ENCODE peak calls at places on chromosomes 3 and 15, in nine cellular contexts. One of them, this sample, is unnamed.

GRCh38 chr3:121914081-121914998 is 20.1 kb downstream of the SLC15A2 start:
- DNase-seq in H54: no peak
- DNase-seq in COR-L47: no peak
- DNase-seq in SK-MEL-5: no peak
- DNase-seq in GM23248: peak
- DNase-seq in kidney tubule cell: no peak
- DNase-seq in A549: no peak
- DNase-seq in KBM-7: no peak
- DNase-seq in stimulated activated CD4-positive, alpha-beta T cell treated with anti-CD3 and anti-CD28 coated beads, Interleukin-4, amount 100 ng/mL, for 4 hours: no peak
- DNase-seq in this sample: no peak

GRCh38 chr15:80831606-80832224 is 52.5 kb downstream of the CEMIP start:
- DNase-seq in GM23248: no peak
- DNase-seq in KBM-7: no peak
- DNase-seq in H54: no peak
- DNase-seq in kidney tubule cell: no peak
- DNase-seq in A549: no peak
- DNase-seq in COR-L47: no peak
- DNase-seq in SK-MEL-5: no peak
- DNase-seq in stimulated activated CD4-positive, alpha-beta T cell treated with anti-CD3 and anti-CD28 coated beads, Interleukin-4, amount 100 ng/mL, for 4 hours: no peak
- DNase-seq in this sample: no peak

GRCh38 chr3:58585005-58585786 is 8.0 kb upstream of the FAM107A start:
- DNase-seq in COR-L47: peak
- DNase-seq in H54: peak
- DNase-seq in SK-MEL-5: peak
- DNase-seq in A549: peak
- DNase-seq in kidney tubule cell: peak
- DNase-seq in KBM-7: peak
- DNase-seq in stimulated activated CD4-positive, alpha-beta T cell treated with anti-CD3 and anti-CD28 coated beads, Interleukin-4, amount 100 ng/mL, for 4 hours: peak
- DNase-seq in GM23248: peak
- DNase-seq in this sample: no peak

GRCh38 chr3:149449100-149449654 is 25.3 kb upstream of the TM4SF4 start:
- DNase-seq in H54: no peak
- DNase-seq in KBM-7: no peak
- DNase-seq in A549: no peak
- DNase-seq in SK-MEL-5: no peak
- DNase-seq in kidney tubule cell: no peak
- DNase-seq in GM23248: no peak
- DNase-seq in stimulated activated CD4-positive, alpha-beta T cell treated with anti-CD3 and anti-CD28 coated beads, Interleukin-4, amount 100 ng/mL, for 4 hours: no peak
- DNase-seq in COR-L47: no peak
- DNase-seq in this sample: no peak

GRCh38 chr3:159627634-159628033 is 361.0 kb upstream of the IL12A start:
- DNase-seq in COR-L47: no peak
- DNase-seq in A549: peak
- DNase-seq in stimulated activated CD4-positive, alpha-beta T cell treated with anti-CD3 and anti-CD28 coated beads, Interleukin-4, amount 100 ng/mL, for 4 hours: no peak
- DNase-seq in SK-MEL-5: no peak
- DNase-seq in KBM-7: no peak
- DNase-seq in kidney tubule cell: no peak
- DNase-seq in GM23248: no peak
- DNase-seq in H54: no peak
- DNase-seq in this sample: no peak

GRCh38 chr3:111465081-111465670 is 76.8 kb upstream of the CD96 start:
- DNase-seq in kidney tubule cell: no peak
- DNase-seq in KBM-7: no peak
- DNase-seq in COR-L47: no peak
- DNase-seq in A549: no peak
- DNase-seq in SK-MEL-5: no peak
- DNase-seq in GM23248: no peak
- DNase-seq in stimulated activated CD4-positive, alpha-beta T cell treated with anti-CD3 and anti-CD28 coated beads, Interleukin-4, amount 100 ng/mL, for 4 hours: no peak
- DNase-seq in H54: no peak
- DNase-seq in this sample: no peak

GRCh38 chr15:69979269-69979668 is 118.4 kb downstream of the TLE3 start:
- DNase-seq in A549: peak
- DNase-seq in GM23248: peak
- DNase-seq in KBM-7: no peak
- DNase-seq in COR-L47: no peak
- DNase-seq in stimulated activated CD4-positive, alpha-beta T cell treated with anti-CD3 and anti-CD28 coated beads, Interleukin-4, amount 100 ng/mL, for 4 hours: no peak
- DNase-seq in SK-MEL-5: peak
- DNase-seq in H54: no peak
- DNase-seq in kidney tubule cell: peak
- DNase-seq in this sample: no peak

GRCh38 chr3:123158330-123158729 is 43.4 kb upstream of the SEC22A start:
- DNase-seq in GM23248: peak
- DNase-seq in A549: no peak
- DNase-seq in COR-L47: no peak
- DNase-seq in SK-MEL-5: no peak
- DNase-seq in H54: no peak
- DNase-seq in KBM-7: no peak
- DNase-seq in stimulated activated CD4-positive, alpha-beta T cell treated with anti-CD3 and anti-CD28 coated beads, Interleukin-4, amount 100 ng/mL, for 4 hours: no peak
- DNase-seq in kidney tubule cell: peak
- DNase-seq in this sample: no peak

GRCh38 chr3:28191363-28191762 is 50.1 kb upstream of the CMC1 start:
- DNase-seq in SK-MEL-5: no peak
- DNase-seq in COR-L47: no peak
- DNase-seq in H54: no peak
- DNase-seq in A549: no peak
- DNase-seq in kidney tubule cell: no peak
- DNase-seq in GM23248: no peak
- DNase-seq in KBM-7: no peak
- DNase-seq in stimulated activated CD4-positive, alpha-beta T cell treated with anti-CD3 and anti-CD28 coated beads, Interleukin-4, amount 100 ng/mL, for 4 hours: no peak
- DNase-seq in this sample: no peak

GRCh38 chr15:99921086-99921485 is 187.8 kb upstream of the LYSMD4 start:
- DNase-seq in KBM-7: no peak
- DNase-seq in kidney tubule cell: no peak
- DNase-seq in SK-MEL-5: no peak
- DNase-seq in COR-L47: no peak
- DNase-seq in stimulated activated CD4-positive, alpha-beta T cell treated with anti-CD3 and anti-CD28 coated beads, Interleukin-4, amount 100 ng/mL, for 4 hours: no peak
- DNase-seq in H54: no peak
- DNase-seq in GM23248: no peak
- DNase-seq in A549: no peak
- DNase-seq in this sample: no peak

GRCh38 chr15:37682304-37682703 is 252.1 kb upstream of the TMCO5A start:
- DNase-seq in COR-L47: no peak
- DNase-seq in H54: no peak
- DNase-seq in GM23248: peak
- DNase-seq in A549: peak
- DNase-seq in SK-MEL-5: peak
- DNase-seq in stimulated activated CD4-positive, alpha-beta T cell treated with anti-CD3 and anti-CD28 coated beads, Interleukin-4, amount 100 ng/mL, for 4 hours: no peak
- DNase-seq in kidney tubule cell: peak
- DNase-seq in KBM-7: peak
- DNase-seq in this sample: no peak

GRCh38 chr3:15964605-15965061 is 166.9 kb upstream of the ANKRD28 start:
- DNase-seq in stimulated activated CD4-positive, alpha-beta T cell treated with anti-CD3 and anti-CD28 coated beads, Interleukin-4, amount 100 ng/mL, for 4 hours: no peak
- DNase-seq in H54: peak
- DNase-seq in GM23248: peak
- DNase-seq in COR-L47: no peak
- DNase-seq in A549: no peak
- DNase-seq in SK-MEL-5: peak
- DNase-seq in kidney tubule cell: peak
- DNase-seq in KBM-7: peak
- DNase-seq in this sample: no peak

GRCh38 chr3:50599716-50600118 is 11.9 kb downstream of the CISH start:
- DNase-seq in stimulated activated CD4-positive, alpha-beta T cell treated with anti-CD3 and anti-CD28 coated beads, Interleukin-4, amount 100 ng/mL, for 4 hours: no peak
- DNase-seq in kidney tubule cell: no peak
- DNase-seq in COR-L47: no peak
- DNase-seq in SK-MEL-5: no peak
- DNase-seq in KBM-7: no peak
- DNase-seq in A549: no peak
- DNase-seq in H54: no peak
- DNase-seq in GM23248: peak
- DNase-seq in this sample: no peak

GRCh38 chr3:49867400-49867799 is 2.3 kb downstream of the CAMKV start:
- DNase-seq in COR-L47: no peak
- DNase-seq in kidney tubule cell: no peak
- DNase-seq in SK-MEL-5: no peak
- DNase-seq in KBM-7: no peak
- DNase-seq in stimulated activated CD4-positive, alpha-beta T cell treated with anti-CD3 and anti-CD28 coated beads, Interleukin-4, amount 100 ng/mL, for 4 hours: no peak
- DNase-seq in H54: no peak
- DNase-seq in GM23248: no peak
- DNase-seq in A549: no peak
- DNase-seq in this sample: no peak

GRCh38 chr3:150443331-150443741 is 35.2 kb downstream of the TSC22D2 start:
- DNase-seq in kidney tubule cell: peak
- DNase-seq in SK-MEL-5: no peak
- DNase-seq in KBM-7: no peak
- DNase-seq in H54: no peak
- DNase-seq in GM23248: peak
- DNase-seq in stimulated activated CD4-positive, alpha-beta T cell treated with anti-CD3 and anti-CD28 coated beads, Interleukin-4, amount 100 ng/mL, for 4 hours: no peak
- DNase-seq in A549: no peak
- DNase-seq in COR-L47: no peak
- DNase-seq in this sample: no peak